ENCODE peak calls at places on chromosomes 3 and 15, in six cellular contexts. Q is H1, N is neuronal stem cell, O is H9, W is mesenchymal stem cell, H is trophoblast cell. G is an unnamed sample. For H3K27me3, the result is how much of the 10 kb centered on the place peaks cover.

GRCh38 chr3:116444819-116445290 is 432 bp downstream of the LSAMP start:
- DNase-seq in H (no peak), Q (peak), W (peak), N (no peak), O (peak), G (no peak)

GRCh38 chr15:75904241-75904631 is 558 bp downstream of the FBXO22 start:
- DNase-seq in N (peak), Q (no peak), H (peak), W (peak), O (peak), G (peak)

GRCh38 chr15:48175126-48175525 is 3.0 kb downstream of the MYEF2 start:
- DNase-seq in W (no peak), O (no peak), Q (no peak), N (no peak), H (no peak), G (no peak)

GRCh38 chr3:169512991-169513390 is 150.5 kb downstream of the MECOM start:
- DNase-seq in W (no peak), H (no peak), Q (no peak), O (no peak), N (no peak), G (no peak)

GRCh38 chr3:71725279-71725991 is at the start of gene EIF4E3:
- DNase-seq in W (peak), N (peak), H (no peak), Q (peak), O (peak), G (peak)

GRCh38 chr15:80162059-80162554 is 9.3 kb downstream of the FAH start:
- DNase-seq in N (no peak), W (peak), O (no peak), Q (no peak), H (no peak), G (peak)

GRCh38 chr3:115254492-115255196 is 107.6 kb upstream of the ZBTB20 start:
- DNase-seq in H (peak), O (peak), W (no peak), Q (no peak), N (no peak), G (no peak)

GRCh38 chr3:111311709-111312235 is 230.2 kb upstream of the CD96 start:
- DNase-seq in N (no peak), W (peak), O (no peak), H (no peak), Q (no peak), G (peak)

GRCh38 chr3:126081618-126082333 is 2.1 kb downstream of the SLC41A3 start:
- DNase-seq in Q (no peak), W (peak), H (peak), N (no peak), O (no peak), G (peak)

GRCh38 chr3:169260296-169260695 is 403.2 kb downstream of the MECOM start:
- DNase-seq in O (no peak), H (no peak), Q (no peak), N (no peak), W (no peak), G (no peak)

GRCh38 chr3:179463299-179463698 is 12.0 kb upstream of the GNB4 start:
- DNase-seq in W (no peak), N (no peak), O (no peak), H (no peak), Q (no peak), G (no peak)

GRCh38 chr3:171458857-171459129 is 1.4 kb downstream of the TNIK start:
- DNase-seq in Q (peak), H (no peak), W (no peak), N (peak), O (peak), G (no peak)

GRCh38 chr15:48076454-48076853 is 44.3 kb upstream of the SLC24A5 start:
- DNase-seq in Q (no peak), H (no peak), W (peak), N (no peak), O (no peak), G (no peak)

GRCh38 chr3:172711457-172711800 is 562 bp upstream of the NCEH1 start:
- DNase-seq in N (no peak), O (no peak), W (no peak), H (peak), Q (no peak), G (no peak)

GRCh38 chr3:136621628-136622027 is 130.6 kb downstream of the STAG1 start:
- DNase-seq in N (no peak), O (no peak), W (no peak), Q (no peak), H (peak), G (peak)

GRCh38 chr3:129657261-129658046 is 51.0 kb upstream of the PLXND1 start:
- DNase-seq in W (no peak), H (no peak), Q (no peak), O (no peak), N (no peak), G (peak)

GRCh38 chr3:9897408-9898372 is 5.0 kb upstream of the IL17RE start:
- DNase-seq in O (no peak), H (no peak), Q (no peak), N (no peak), W (peak), G (peak)

GRCh38 chr3:194690501-194691372 is 5.1 kb downstream of the FAM43A start:
- DNase-seq in Q (no peak), N (no peak), W (no peak), H (no peak), O (no peak), G (peak)

GRCh38 chr3:60333710-60334109 is 917.5 kb downstream of the FHIT start:
- DNase-seq in W (no peak), H (no peak), Q (no peak), O (no peak), N (no peak), G (no peak)
- H2AFZ ChIP-seq in W (no peak), H (no peak), Q (no peak), O (no peak), N (no peak), G (no peak)

GRCh38 chr15:28182216-28182615 is 83.1 kb upstream of the OCA2 start:
- DNase-seq in N (no peak), O (no peak), Q (no peak), H (no peak), W (no peak), G (no peak)

GRCh38 chr15:28178290-28178689 is 79.2 kb upstream of the OCA2 start:
- DNase-seq in W (peak), Q (no peak), H (no peak), N (no peak), O (no peak), G (no peak)

GRCh38 chr15:28178727-28179126 is 79.6 kb upstream of the OCA2 start:
- DNase-seq in Q (no peak), N (no peak), W (no peak), O (no peak), H (no peak), G (no peak)

GRCh38 chr15:28181386-28181785 is 82.3 kb upstream of the OCA2 start:
- DNase-seq in Q (no peak), N (no peak), W (no peak), O (no peak), H (no peak), G (no peak)

GRCh38 chr15:28179270-28179669 is 80.2 kb upstream of the OCA2 start:
- DNase-seq in N (no peak), W (no peak), H (no peak), O (no peak), Q (no peak), G (no peak)
- H3K27me3 ChIP-seq in N (under half), W (under half), H (under half), O (under half), Q (under half), G (under half)

DNA sequence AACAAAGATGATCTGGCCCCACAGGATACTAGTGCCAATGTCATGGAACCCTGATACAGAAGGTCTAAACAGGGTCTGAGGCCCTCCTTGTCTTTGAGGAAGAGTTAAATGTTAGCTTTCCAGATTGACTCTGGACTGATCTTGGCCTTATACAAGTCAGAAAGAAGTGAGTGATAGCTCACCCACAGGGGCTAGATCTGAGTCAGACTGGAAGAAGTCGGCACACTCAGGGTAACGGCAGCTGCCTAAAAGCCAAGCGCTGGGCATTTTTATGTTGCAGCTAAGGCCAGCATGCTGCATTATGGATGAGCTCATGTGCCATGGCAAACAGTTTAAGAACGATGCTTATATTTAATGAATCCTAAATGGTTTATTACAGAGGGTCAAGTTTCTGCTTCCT is 762.4 kb upstream of the CFAP20DC start:
- DNase-seq in Q (no peak), W (no peak), H (peak), N (no peak), O (no peak), G (no peak)
- H2BK5ac ChIP-seq in Q (no peak), W (no peak), H (no peak), N (no peak), O (no peak), G (peak)

GRCh38 chr3:119695480-119695879 is 7.3 kb upstream of the CFAP91 start:
- DNase-seq in O (no peak), H (no peak), W (no peak), N (no peak), Q (no peak), G (peak)

DNA sequence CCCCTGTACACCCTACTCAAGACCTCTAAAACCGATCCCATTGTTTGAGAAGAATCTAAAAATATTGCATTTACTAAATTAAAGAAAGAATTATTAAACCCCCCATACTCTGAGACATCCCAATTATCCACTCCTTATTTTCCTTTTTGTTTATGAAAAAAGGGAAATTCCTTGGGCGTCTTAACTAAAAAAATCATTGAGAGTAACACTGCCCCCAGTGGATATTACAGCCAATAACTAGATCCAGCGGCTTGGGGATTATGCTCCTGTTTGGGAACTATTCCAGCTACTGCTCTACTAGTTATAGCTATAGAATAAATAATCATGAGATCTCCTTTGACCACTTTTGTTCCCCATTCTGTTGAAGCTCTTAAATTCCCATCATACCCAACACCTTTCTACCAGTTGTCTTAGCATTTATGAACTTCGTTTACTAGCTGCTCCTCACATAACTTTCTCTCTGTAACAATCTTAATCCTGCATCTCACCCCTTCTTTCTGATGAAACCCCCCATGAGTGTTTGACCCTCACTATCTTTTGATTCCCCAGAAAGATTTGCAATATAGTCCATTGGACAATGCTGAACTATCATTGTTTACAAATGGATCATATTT is 12.7 kb upstream of the CFAP91 start:
- DNase-seq in N (no peak), W (peak), Q (no peak), O (no peak), H (peak), G (peak)
- H2AFZ ChIP-seq in N (no peak), W (no peak), Q (no peak), O (no peak), H (no peak), G (no peak)

GRCh38 chr15:67026171-67026967 is 39.0 kb upstream of the SMAD3 start:
- DNase-seq in W (no peak), Q (no peak), O (no peak), H (no peak), N (no peak), G (no peak)
- H3K27me3 ChIP-seq in W (under half), Q (under half), O (under half), H (under half), N (under half), G (under half)

GRCh38 chr15:92636401-92636949 is 19.1 kb downstream of the FAM174B start:
- DNase-seq in H (no peak), Q (no peak), N (no peak), W (no peak), O (no peak), G (no peak)
- H2BK5ac ChIP-seq in H (no peak), Q (no peak), N (no peak), W (no peak), O (no peak), G (no peak)

GRCh38 chr3:68256635-68257034 is 602.2 kb upstream of the SUCLG2 start:
- DNase-seq in Q (no peak), W (no peak), H (no peak), O (peak), N (no peak), G (no peak)
- H2AFZ ChIP-seq in Q (peak), W (no peak), H (no peak), O (no peak), N (no peak), G (no peak)

DNA sequence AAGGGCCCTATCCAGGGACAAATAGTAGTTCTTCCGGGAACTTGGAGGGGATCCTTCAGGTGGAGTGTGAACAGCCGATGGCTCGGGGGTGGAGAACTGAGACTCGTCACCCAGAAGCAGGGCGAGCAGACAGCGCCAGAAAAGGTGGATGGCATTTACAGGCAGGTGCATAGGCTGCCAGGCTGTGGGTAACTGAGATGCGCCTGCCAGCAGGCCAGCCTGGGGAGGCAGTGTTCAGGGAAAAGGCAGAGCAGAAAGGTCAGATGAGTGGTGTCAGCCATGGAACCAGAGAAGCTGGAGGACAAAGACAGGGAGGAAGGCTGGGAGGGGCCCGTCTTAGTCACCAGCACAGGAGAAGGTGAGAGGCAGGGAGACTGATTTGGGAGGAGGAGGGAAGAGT is 53.0 kb upstream of the SEC22A start:
- DNase-seq in H (no peak), O (no peak), W (no peak), N (no peak), Q (no peak), G (no peak)
- H3K27me3 ChIP-seq in H (under half), O (under half), W (under half), N (under half), Q (under half), G (under half)

DNA sequence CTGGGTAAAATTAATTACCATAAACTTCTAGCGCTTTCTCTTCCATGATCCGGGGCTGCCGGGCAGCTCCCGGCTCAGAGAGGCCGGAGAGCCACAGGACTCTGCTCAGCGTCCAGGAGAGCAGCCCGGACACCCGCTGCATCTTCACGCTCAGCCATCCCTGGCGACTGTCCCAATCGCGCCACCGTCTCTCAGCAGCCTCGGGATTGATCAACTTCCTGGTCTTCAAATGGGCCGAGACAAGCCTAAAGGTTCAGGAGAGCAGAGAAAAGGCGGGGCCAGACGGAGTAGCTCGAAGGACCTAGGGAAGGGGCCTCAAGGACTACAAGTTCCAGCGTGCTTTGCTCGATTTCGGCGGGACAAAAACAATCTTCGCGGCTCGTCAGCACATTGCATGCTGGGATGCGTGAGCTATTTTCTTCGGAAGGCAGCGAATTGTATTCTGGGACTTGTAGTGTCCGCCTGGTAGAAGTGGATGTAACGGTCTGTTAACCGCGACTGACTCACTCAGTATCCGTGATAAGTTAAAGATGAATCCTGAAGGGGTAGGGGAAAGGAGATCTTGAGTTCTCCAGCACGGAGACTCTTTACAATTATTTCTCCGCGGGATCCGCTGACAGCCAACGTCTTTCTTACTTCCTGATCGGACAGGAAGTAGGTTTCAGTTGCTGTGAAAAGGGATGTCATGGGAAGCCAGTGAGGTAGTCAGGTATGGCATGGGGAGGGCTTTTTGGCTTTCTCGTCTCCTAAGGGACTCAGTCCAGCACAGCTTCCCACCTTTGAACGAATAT is at the start of gene CIAO2A:
- DNase-seq in H (peak), O (peak), Q (peak), W (peak), N (peak), G (peak)
- H2BK5ac ChIP-seq in H (peak), O (no peak), Q (peak), W (peak), N (no peak), G (peak)

G was measured in IMR-90.